ENCODE peak calls at places on chromosomes 7 and 10, in five cellular contexts. T is epithelial cell of esophagus; Z is upper lobe of right lung; Y is uterus; G is CD8-positive, alpha-beta T cell. C is an unnamed sample.

GRCh38 chr7:35596061-35596460 is 98.9 kb downstream of the HERPUD2 start:
- DNase-seq in G (no peak), Y (no peak), T (peak; percentile 2), Z (no peak), C (no peak)

GRCh38 chr7:129168219-129168991 is 20.0 kb upstream of the SMO start:
- DNase-seq in T (peak; percentile 34), Z (peak; percentile 33), G (no peak), Y (no peak), C (no peak)

GRCh38 chr7:1385809-1386622 is 73.3 kb downstream of the MICALL2 start:
- DNase-seq in Y (no peak), G (no peak), Z (no peak), T (no peak), C (no peak)

GRCh38 chr10:92550924-92551323 is 23.0 kb downstream of the IDE start:
- DNase-seq in G (no peak), Y (no peak), T (no peak), Z (no peak), C (no peak)

GRCh38 chr7:155411718-155412415 is 46.1 kb upstream of the EN2 start:
- DNase-seq in T (no peak), G (no peak), Z (no peak), Y (no peak), C (no peak)

GRCh38 chr7:16187131-16187530 is 234.2 kb downstream of the CRPPA start:
- DNase-seq in Y (no peak), G (no peak), T (no peak), Z (no peak), C (no peak)

GRCh38 chr10:3741688-3742461 is 43.1 kb downstream of the KLF6 start:
- DNase-seq in T (peak; percentile 27), G (no peak), Z (no peak), Y (no peak), C (no peak)

GRCh38 chr10:132421377-132422168 is 24.6 kb downstream of the PWWP2B start:
- DNase-seq in G (no peak), T (peak; percentile 50), Y (peak; percentile 74), Z (peak; percentile 93), C (peak; percentile 82)

GRCh38 chr7:130942211-130942964 is 208.4 kb upstream of the KLF14 start:
- DNase-seq in G (no peak), Z (no peak), T (peak; percentile 85), Y (peak; percentile 86), C (peak; percentile 91)

GRCh38 chr10:79128241-79128922 is 59.6 kb downstream of the ZMIZ1 start:
- DNase-seq in T (no peak), Y (no peak), G (no peak), Z (no peak), C (no peak)
- TF ChIP-seq CTCF in T (no peak), Y (no peak), G (no peak), Z (no peak), C (no peak)

DNA sequence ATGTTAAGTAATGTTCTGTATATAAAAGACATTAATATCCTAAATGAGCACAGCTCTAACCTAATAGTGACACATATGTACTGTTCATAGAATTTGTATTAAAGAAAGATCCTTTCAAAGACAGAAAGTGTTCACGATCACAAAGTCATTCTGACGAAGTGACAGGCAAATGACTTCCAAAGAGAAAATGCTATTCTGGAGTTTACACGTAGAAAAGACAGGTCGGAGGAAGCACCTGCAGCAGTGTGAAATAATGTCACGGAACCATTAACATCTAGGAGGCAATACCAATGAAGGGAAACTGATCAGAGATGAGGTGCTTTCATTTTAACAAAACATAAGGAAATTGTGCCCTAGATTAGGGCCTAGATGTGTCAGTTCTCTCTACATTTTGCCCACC is 774.0 kb downstream of the MAGI2 start:
- DNase-seq in Z (no peak), T (no peak), Y (no peak), G (no peak), C (no peak)
- H3K4me3 ChIP-seq in Z (no peak overlapping the region), T (no peak overlapping the region), Y (no peak overlapping the region), G (no peak overlapping the region), C (no peak overlapping the region)

GRCh38 chr10:61272781-61273180 is 180.4 kb downstream of the TMEM26 start:
- DNase-seq in G (no peak), T (no peak), Z (no peak), Y (no peak), C (no peak)

GRCh38 chr10:61271127-61271780 is 181.9 kb downstream of the TMEM26 start:
- DNase-seq in G (no peak), Y (no peak), Z (no peak), T (peak; percentile 74), C (no peak)
- TF ChIP-seq CTCF in G (no peak), Y (no peak), Z (peak; percentile 21), T (peak; percentile 30), C (no peak)

GRCh38 chr10:50850576-50851340 is 34.7 kb downstream of the A1CF start:
- DNase-seq in T (no peak), G (no peak), Y (no peak), Z (no peak), C (no peak)
- H3K4me3 ChIP-seq in T (no peak overlapping the region), G (no peak overlapping the region), Y (no peak overlapping the region), Z (no peak overlapping the region), C (no peak overlapping the region)

GRCh38 chr7:23811540-23811939 is 101.5 kb downstream of the STK31 start:
- DNase-seq in Y (no peak), G (no peak), Z (no peak), T (peak; percentile 11), C (no peak)
- TF ChIP-seq CTCF in Y (no peak), G (no peak), Z (peak; percentile 15), T (peak; percentile 31), C (no peak)

DNA sequence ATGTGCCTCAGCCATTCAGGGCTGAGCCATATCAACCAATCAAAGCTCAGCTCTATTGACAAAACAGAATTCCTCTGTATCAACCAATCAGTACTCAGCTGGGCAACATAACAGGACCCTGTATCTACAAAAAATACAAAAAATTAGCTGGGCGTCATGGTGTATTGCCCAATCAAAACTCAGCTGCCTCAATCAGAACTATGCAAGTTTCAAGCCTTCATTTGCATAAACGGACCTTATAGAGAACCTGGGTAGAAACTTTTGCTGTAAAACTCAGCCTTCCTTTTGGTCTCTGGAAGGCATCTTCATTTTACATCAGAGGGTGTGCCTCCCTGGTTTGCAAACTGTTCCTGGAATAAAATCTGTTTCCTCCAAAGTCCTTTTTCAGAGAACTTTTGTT is 77.1 kb downstream of the ZNF467 start:
- DNase-seq in G (no peak), Z (no peak), Y (no peak), T (no peak), C (no peak)
- H3K4me3 ChIP-seq in G (no peak overlapping the region), Z (no peak overlapping the region), Y (no peak overlapping the region), T (no peak overlapping the region), C (no peak overlapping the region)

GRCh38 chr7:116661741-116662329 is 10.2 kb upstream of the MET start:
- DNase-seq in Z (no peak), T (no peak), G (no peak), Y (no peak), C (no peak)

GRCh38 chr7:116669769-116670168 is 2.2 kb upstream of the MET start:
- DNase-seq in T (no peak), Z (no peak), Y (no peak), G (no peak), C (no peak)

GRCh38 chr7:116670409-116671036 is 1.5 kb upstream of the MET start:
- DNase-seq in T (peak; percentile 26), Y (no peak), Z (no peak), G (no peak), C (no peak)

GRCh38 chr7:116663744-116664143 is 8.3 kb upstream of the MET start:
- DNase-seq in Z (no peak), Y (no peak), T (no peak), G (no peak), C (no peak)

DNA sequence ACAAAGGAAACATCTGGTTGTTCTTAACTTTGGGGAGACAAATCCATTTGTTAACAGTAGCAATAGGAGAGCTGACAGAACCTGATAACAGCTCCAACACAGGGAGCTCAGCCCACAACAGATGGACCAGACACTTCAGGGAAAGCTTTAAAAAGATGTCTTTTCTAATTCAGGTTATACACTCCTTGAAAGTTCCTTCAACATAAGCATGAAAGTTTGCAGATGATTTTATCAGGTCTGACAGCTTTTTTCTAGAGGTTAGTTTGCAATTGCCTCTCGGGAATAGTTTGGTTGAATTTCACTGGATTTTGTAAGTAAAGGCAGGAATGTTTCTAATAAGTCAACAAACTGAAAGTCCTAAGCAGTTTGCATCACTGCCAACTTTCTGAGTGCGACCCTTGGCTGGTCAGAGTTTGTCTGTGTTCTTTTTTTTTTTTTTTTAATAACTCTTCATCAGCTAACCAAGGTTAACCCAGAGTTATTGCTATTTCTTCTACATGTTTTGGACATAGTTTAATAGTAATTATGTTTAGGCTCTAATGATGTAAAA is 6.5 kb upstream of the MET start:
- DNase-seq in Y (no peak), Z (no peak), T (no peak), G (no peak), C (no peak)
- TF ChIP-seq CTCF in Y (no peak), Z (no peak), T (no peak), G (no peak), C (no peak)

C was measured in gastrocnemius medialis.